ENCODE peak calls at places on chromosome 16, in four cellular contexts. G is prostate gland, U is stomach, E is suprapubic skin. A is an unnamed sample. For H3K4me1, the result is how much of the 10 kb centered on the place peaks cover.

GRCh38 chr16:55372792-55373488 is 48.9 kb downstream of the IRX6 start:
- DNase-seq in U (no peak), G (no peak), E (no peak), A (no peak)

GRCh38 chr16:15961060-15961511 is 11.7 kb downstream of the ABCC1 start:
- DNase-seq in U (no peak), E (no peak), G (no peak), A (no peak)

GRCh38 chr16:55834044-55834443 is 1.1 kb upstream of the CES1 start:
- DNase-seq in E (no peak), U (no peak), G (no peak), A (no peak)

GRCh38 chr16:71258371-71258770 is 27.8 kb upstream of the HYDIN start:
- DNase-seq in G (no peak), E (no peak), U (no peak), A (no peak)

GRCh38 chr16:79191933-79192332 is 408.6 kb downstream of the MAF start:
- DNase-seq in U (no peak), G (no peak), E (no peak), A (no peak)

GRCh38 chr16:51149251-51149661 is 1.8 kb downstream of the SALL1 start:
- DNase-seq in U (no peak), E (no peak), G (no peak), A (no peak)

GRCh38 chr16:85947511-85948509 is 48.8 kb downstream of the IRF8 start:
- DNase-seq in G (no peak), E (no peak), U (peak), A (no peak)

GRCh38 chr16:21950782-21951521 is 2.2 kb upstream of the UQCRC2 start:
- DNase-seq in U (no peak), E (no peak), G (no peak), A (no peak)

GRCh38 chr16:69848635-69849545 is 86.8 kb downstream of the WWP2 start:
- DNase-seq in U (peak), G (peak), E (peak), A (peak)

GRCh38 chr16:65000654-65001053 is 121.2 kb downstream of the CDH11 start:
- DNase-seq in E (no peak), G (no peak), U (no peak), A (no peak)

GRCh38 chr16:86995456-86995855 is 321.7 kb downstream of the C16orf95 start:
- DNase-seq in U (no peak), G (no peak), E (no peak), A (peak)

GRCh38 chr16:19118938-19119431 is 5.2 kb downstream of the ITPRIPL2 start:
- DNase-seq in U (no peak), E (no peak), G (no peak), A (peak)

GRCh38 chr16:80731915-80732314 is 72.5 kb downstream of the CDYL2 start:
- DNase-seq in U (no peak), G (no peak), E (no peak), A (no peak)

GRCh38 chr16:49498241-49499017 is 124.8 kb downstream of the C16orf78 start:
- DNase-seq in G (no peak), E (peak), U (peak), A (no peak)

GRCh38 chr16:15701975-15702970 is 52.2 kb downstream of the NDE1 start:
- DNase-seq in G (no peak), U (no peak), E (no peak), A (no peak)

GRCh38 chr16:83015871-83016270 is 389.1 kb downstream of the CDH13 start:
- DNase-seq in E (no peak), G (no peak), U (no peak), A (no peak)

GRCh38 chr16:59053911-59054310 is 319.8 kb upstream of the GOT2 start:
- DNase-seq in U (no peak), E (no peak), G (no peak), A (no peak)

GRCh38 chr16:21654881-21655280 is 2.5 kb upstream of the IGSF6 start:
- DNase-seq in U (no peak), E (no peak), G (no peak), A (no peak)

GRCh38 chr16:48574148-48574547 is 35.8 kb downstream of the N4BP1 start:
- DNase-seq in U (no peak), E (no peak), G (no peak), A (no peak)

GRCh38 chr16:76970087-76970744 is 220.8 kb upstream of the MON1B start:
- DNase-seq in U (no peak), G (no peak), E (no peak), A (no peak)

GRCh38 chr16:19410435-19411153 is 7.1 kb upstream of the TMC5 start:
- DNase-seq in U (peak), E (no peak), G (peak), A (no peak)

GRCh38 chr16:58481226-58481869 is 18.6 kb upstream of the NDRG4 start:
- DNase-seq in G (no peak), U (no peak), E (no peak), A (no peak)

GRCh38 chr16:1048442-1049112 is 24.0 kb upstream of the SSTR5 start:
- DNase-seq in E (no peak), G (no peak), U (peak), A (no peak)

GRCh38 chr16:89049484-89050118 is 44.1 kb upstream of the ACSF3 start:
- DNase-seq in U (no peak), G (no peak), E (no peak), A (peak)

GRCh38 chr16:48126801-48127644 is 28.8 kb downstream of the ABCC12 start:
- DNase-seq in U (peak), E (no peak), G (peak), A (no peak)

GRCh38 chr16:89090669-89091426 is 2.8 kb upstream of the ACSF3 start:
- DNase-seq in U (peak), G (no peak), E (no peak), A (no peak)

GRCh38 chr16:28193530-28194423 is 18.0 kb downstream of the XPO6 start:
- DNase-seq in U (no peak), G (no peak), E (no peak), A (no peak)

GRCh38 chr16:66848172-66848571 is 4.0 kb downstream of the CA7 start:
- DNase-seq in U (no peak), E (no peak), G (no peak), A (no peak)

GRCh38 chr16:89190150-89190958 is 10.0 kb downstream of the SLC22A31 start:
- DNase-seq in E (no peak), G (no peak), U (no peak), A (no peak)

GRCh38 chr16:6804461-6804860 is 528.2 kb upstream of the RBFOX1 start:
- DNase-seq in U (no peak), G (no peak), E (no peak), A (no peak)

GRCh38 chr16:1565083-1565805 is 31.8 kb downstream of the TMEM204 start:
- DNase-seq in U (no peak), G (no peak), E (no peak), A (no peak)

DNA sequence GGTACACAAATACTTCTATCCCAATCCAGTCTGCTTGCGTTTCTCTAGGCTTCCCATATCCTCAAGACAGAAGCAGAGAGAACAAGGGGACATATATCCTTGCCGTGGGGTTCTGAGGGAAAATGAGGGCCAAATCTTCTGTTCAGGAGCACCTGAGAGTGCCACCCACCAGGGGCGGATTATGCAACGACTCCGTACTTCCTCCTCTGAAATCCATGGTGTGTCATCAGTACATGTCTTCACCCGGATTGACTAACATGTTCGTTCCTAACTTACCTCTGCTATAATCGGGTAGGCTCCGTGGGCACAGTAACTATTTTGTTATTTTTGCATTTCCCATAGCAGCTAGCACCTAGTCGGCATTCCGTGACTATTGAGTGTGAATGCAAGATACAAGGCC is 7.8 kb upstream of the ZNF200 start:
- DNase-seq in E (no peak), G (no peak), U (no peak), A (no peak)
- TF ChIP-seq POLR2AphosphoS5 in E (no peak), G (no peak), U (no peak), A (no peak)

DNA sequence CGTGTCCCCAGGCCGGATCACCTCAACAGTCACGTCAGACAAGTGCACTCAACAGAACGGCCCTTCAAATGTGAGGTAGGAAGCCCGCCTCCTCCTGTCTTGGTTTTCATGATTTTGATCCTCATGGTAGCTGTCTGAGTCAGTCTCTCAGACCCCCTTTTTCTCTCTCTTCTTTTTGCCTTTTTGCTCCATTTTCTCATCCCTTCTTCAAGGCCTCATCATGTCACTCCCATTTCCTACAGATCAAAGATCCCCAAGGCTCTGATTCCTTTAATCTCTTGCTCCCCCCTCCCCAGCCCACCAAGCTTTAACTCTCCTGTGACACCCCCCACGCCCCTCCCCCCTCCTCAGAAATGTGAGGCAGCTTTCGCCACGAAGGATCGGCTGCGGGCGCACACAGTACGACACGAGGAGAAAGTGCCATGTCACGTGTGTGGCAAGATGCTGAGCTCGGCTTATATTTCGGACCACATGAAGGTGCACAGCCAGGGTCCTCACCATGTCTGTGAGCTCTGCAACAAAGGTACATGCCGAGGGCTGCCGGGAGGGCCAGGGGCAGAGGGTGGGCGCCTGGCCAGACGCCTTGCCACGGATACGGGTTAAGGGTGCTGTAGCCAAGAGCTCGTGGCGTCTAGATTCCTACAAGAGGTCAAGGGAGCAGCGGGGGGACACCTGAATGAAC is 2.0 kb downstream of the MAZ start:
- DNase-seq in G (no peak), E (no peak), U (no peak), A (no peak)
- H3K4me1 ChIP-seq in G (under half), E (half or more), U (half or more), A (half or more)

GRCh38 chr16:13269905-13270528 is 368.6 kb downstream of the SHISA9 start:
- DNase-seq in E (no peak), G (no peak), U (peak), A (no peak)

GRCh38 chr16:13269359-13269758 is 368.0 kb downstream of the SHISA9 start:
- DNase-seq in U (no peak), E (no peak), G (no peak), A (no peak)

GRCh38 chr16:13264749-13265552 is 363.6 kb downstream of the SHISA9 start:
- DNase-seq in U (no peak), G (no peak), E (no peak), A (no peak)

GRCh38 chr16:13270602-13271001 is 369.2 kb downstream of the SHISA9 start:
- DNase-seq in U (no peak), G (no peak), E (no peak), A (no peak)
- TF ChIP-seq POLR2AphosphoS5 in U (no peak), G (no peak), E (no peak), A (no peak)

GRCh38 chr16:11963706-11964105 is 1.3 kb upstream of the TNFRSF17 start:
- DNase-seq in E (no peak), U (no peak), G (no peak), A (no peak)

GRCh38 chr16:11964761-11965539 is at the start of gene TNFRSF17:
- DNase-seq in E (no peak), G (no peak), U (no peak), A (no peak)

GRCh38 chr16:11966173-11966572 is 1.2 kb downstream of the TNFRSF17 start:
- DNase-seq in U (no peak), G (no peak), E (no peak), A (no peak)

GRCh38 chr16:11968577-11968976 is 3.6 kb downstream of the TNFRSF17 start:
- DNase-seq in E (no peak), U (no peak), G (no peak), A (no peak)

GRCh38 chr16:11967195-11967911 is 2.3 kb downstream of the TNFRSF17 start:
- DNase-seq in E (no peak), U (no peak), G (no peak), A (no peak)
- H3K4me1 ChIP-seq in E (under half), U (under half), G (under half), A (under half)

DNA sequence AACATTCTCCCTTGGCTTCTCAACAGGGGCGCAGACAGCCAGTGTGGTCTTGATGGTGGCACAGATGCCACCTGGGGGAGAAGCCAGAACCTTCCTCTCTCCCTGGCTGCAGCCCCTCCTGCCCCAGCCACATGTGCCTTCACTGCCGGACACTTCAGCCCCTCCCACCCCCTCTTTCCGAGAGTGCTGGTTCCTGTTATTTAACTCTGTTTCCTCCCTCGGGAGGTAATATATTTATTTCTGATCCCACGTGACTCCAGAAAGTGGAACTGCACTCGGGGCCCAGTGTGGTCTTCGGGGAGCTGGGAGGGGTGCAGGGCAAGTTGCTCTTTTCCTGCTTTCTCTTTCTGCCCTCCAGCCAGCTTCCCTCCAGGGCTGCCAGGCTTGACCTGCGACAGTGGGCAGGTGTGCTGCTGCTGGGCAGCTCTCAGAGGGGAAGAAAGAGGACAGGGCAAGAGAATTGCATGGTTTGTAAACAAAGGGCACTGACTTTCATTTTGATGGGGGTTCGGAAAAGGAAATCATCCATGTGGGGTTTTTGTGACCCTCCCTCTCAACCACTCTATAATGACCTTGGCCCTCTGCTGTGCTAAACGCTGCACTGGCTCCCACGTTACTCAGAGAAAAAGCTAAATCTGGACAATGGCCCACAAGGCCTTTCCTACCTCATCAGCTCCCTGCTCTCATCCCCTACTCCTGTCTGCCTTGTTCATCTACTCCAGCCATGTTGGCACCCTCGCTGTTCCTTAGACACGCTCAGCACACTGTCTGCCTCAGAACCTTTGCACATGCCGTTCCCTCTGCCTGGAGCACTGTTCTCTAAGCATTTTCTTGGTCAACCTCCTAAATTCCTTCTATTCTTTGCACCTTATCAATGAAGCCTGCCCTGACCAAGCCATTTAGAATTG is 8.2 kb upstream of the CIITA start:
- DNase-seq in E (no peak), U (no peak), G (no peak), A (peak)
- TF ChIP-seq POLR2AphosphoS5 in E (no peak), U (no peak), G (no peak), A (peak)

GRCh38 chr16:56998861-56999260 is 9.5 kb downstream of the NLRC5 start:
- DNase-seq in U (no peak), E (peak), G (no peak), A (peak)
- H3K4me1 ChIP-seq in U (under half), E (under half), G (under half), A (under half)

GRCh38 chr16:75042423-75043174 is 43.8 kb downstream of the ZNRF1 start:
- DNase-seq in E (no peak), G (no peak), U (no peak), A (no peak)

GRCh38 chr16:75044800-75045361 is 46.1 kb downstream of the ZNRF1 start:
- DNase-seq in G (peak), E (no peak), U (no peak), A (peak)

GRCh38 chr16:75045424-75045823 is 46.6 kb downstream of the ZNRF1 start:
- DNase-seq in U (no peak), G (no peak), E (no peak), A (no peak)

GRCh38 chr16:75039941-75040340 is 41.1 kb downstream of the ZNRF1 start:
- DNase-seq in G (no peak), U (no peak), E (no peak), A (no peak)

GRCh38 chr16:75043175-75043937 is 44.5 kb downstream of the ZNRF1 start:
- DNase-seq in G (no peak), E (no peak), U (no peak), A (no peak)
- TF ChIP-seq POLR2AphosphoS5 in G (peak), E (no peak), U (no peak), A (no peak)

A was measured in sigmoid colon.